ENCODE peak calls at places on chromosomes 12 and 14, in seven cellular contexts. One of them, this sample, is unnamed.

GRCh38 chr12:131282292-131283080 is 328.8 kb downstream of the ADGRD1 start:
- DNase-seq in body of pancreas: no peak
- DNase-seq in anterior cingulate cortex: no peak
- DNase-seq in astrocyte of the spinal cord: no peak
- DNase-seq in glutamatergic neuron: no peak
- DNase-seq in NCI-H510A treated with DMSO at 0.1 percent for 48 hours: no peak
- DNase-seq in A549: no peak
- DNase-seq in this sample: no peak

GRCh38 chr12:72053604-72054003 is 115.0 kb downstream of the TPH2 start:
- DNase-seq in body of pancreas: no peak
- DNase-seq in anterior cingulate cortex: no peak
- DNase-seq in astrocyte of the spinal cord: no peak
- DNase-seq in glutamatergic neuron: no peak
- DNase-seq in NCI-H510A treated with DMSO at 0.1 percent for 48 hours: no peak
- DNase-seq in A549: no peak
- DNase-seq in this sample: no peak

GRCh38 chr12:57309420-57309819 is 58.4 kb upstream of the STAC3 start:
- DNase-seq in body of pancreas: no peak
- DNase-seq in anterior cingulate cortex: no peak
- DNase-seq in astrocyte of the spinal cord: peak
- DNase-seq in glutamatergic neuron: no peak
- DNase-seq in NCI-H510A treated with DMSO at 0.1 percent for 48 hours: no peak
- DNase-seq in A549: no peak
- DNase-seq in this sample: no peak

GRCh38 chr12:80352476-80352875 is 91.6 kb upstream of the PTPRQ start:
- DNase-seq in body of pancreas: no peak
- DNase-seq in anterior cingulate cortex: no peak
- DNase-seq in astrocyte of the spinal cord: peak
- DNase-seq in glutamatergic neuron: no peak
- DNase-seq in NCI-H510A treated with DMSO at 0.1 percent for 48 hours: peak
- DNase-seq in A549: no peak
- DNase-seq in this sample: no peak

GRCh38 chr12:6311822-6312528 is 1.5 kb downstream of the PLEKHG6 start:
- DNase-seq in body of pancreas: no peak
- DNase-seq in anterior cingulate cortex: no peak
- DNase-seq in astrocyte of the spinal cord: no peak
- DNase-seq in glutamatergic neuron: no peak
- DNase-seq in NCI-H510A treated with DMSO at 0.1 percent for 48 hours: no peak
- DNase-seq in A549: no peak
- DNase-seq in this sample: no peak

GRCh38 chr14:49950275-49951250 is 57.7 kb downstream of the ARF6 start:
- DNase-seq in body of pancreas: peak
- DNase-seq in anterior cingulate cortex: no peak
- DNase-seq in astrocyte of the spinal cord: no peak
- DNase-seq in glutamatergic neuron: no peak
- DNase-seq in NCI-H510A treated with DMSO at 0.1 percent for 48 hours: peak
- DNase-seq in A549: no peak
- DNase-seq in this sample: no peak

GRCh38 chr12:67698711-67699603 is 50.4 kb downstream of the DYRK2 start:
- DNase-seq in body of pancreas: no peak
- DNase-seq in anterior cingulate cortex: no peak
- DNase-seq in astrocyte of the spinal cord: peak
- DNase-seq in glutamatergic neuron: no peak
- DNase-seq in NCI-H510A treated with DMSO at 0.1 percent for 48 hours: no peak
- DNase-seq in A549: no peak
- DNase-seq in this sample: no peak

GRCh38 chr14:101483829-101484228 is 77.5 kb upstream of the DIO3 start:
- DNase-seq in body of pancreas: no peak
- DNase-seq in anterior cingulate cortex: no peak
- DNase-seq in astrocyte of the spinal cord: no peak
- DNase-seq in glutamatergic neuron: no peak
- DNase-seq in NCI-H510A treated with DMSO at 0.1 percent for 48 hours: no peak
- DNase-seq in A549: no peak
- DNase-seq in this sample: no peak

GRCh38 chr12:62481843-62482540 is 15.4 kb downstream of the MON2 start:
- DNase-seq in body of pancreas: no peak
- DNase-seq in anterior cingulate cortex: no peak
- DNase-seq in astrocyte of the spinal cord: no peak
- DNase-seq in glutamatergic neuron: no peak
- DNase-seq in NCI-H510A treated with DMSO at 0.1 percent for 48 hours: peak
- DNase-seq in A549: no peak
- DNase-seq in this sample: peak

GRCh38 chr12:3527181-3527580 is 36.2 kb downstream of the PRMT8 start:
- DNase-seq in body of pancreas: no peak
- DNase-seq in anterior cingulate cortex: no peak
- DNase-seq in astrocyte of the spinal cord: peak
- DNase-seq in glutamatergic neuron: no peak
- DNase-seq in NCI-H510A treated with DMSO at 0.1 percent for 48 hours: no peak
- DNase-seq in A549: no peak
- DNase-seq in this sample: no peak

GRCh38 chr12:645563-646071 is 17.6 kb downstream of the NINJ2 start:
- DNase-seq in body of pancreas: peak
- DNase-seq in anterior cingulate cortex: no peak
- DNase-seq in astrocyte of the spinal cord: peak
- DNase-seq in glutamatergic neuron: no peak
- DNase-seq in NCI-H510A treated with DMSO at 0.1 percent for 48 hours: no peak
- DNase-seq in A549: no peak
- DNase-seq in this sample: peak

GRCh38 chr12:122835693-122836026 is 403 bp downstream of the HIP1R start:
- DNase-seq in body of pancreas: peak
- DNase-seq in anterior cingulate cortex: no peak
- DNase-seq in astrocyte of the spinal cord: no peak
- DNase-seq in glutamatergic neuron: no peak
- DNase-seq in NCI-H510A treated with DMSO at 0.1 percent for 48 hours: peak
- DNase-seq in A549: peak
- DNase-seq in this sample: no peak

GRCh38 chr12:30719060-30719459 is 23.4 kb upstream of the IPO8 start:
- DNase-seq in body of pancreas: no peak
- DNase-seq in anterior cingulate cortex: no peak
- DNase-seq in astrocyte of the spinal cord: peak
- DNase-seq in glutamatergic neuron: no peak
- DNase-seq in NCI-H510A treated with DMSO at 0.1 percent for 48 hours: no peak
- DNase-seq in A549: no peak
- DNase-seq in this sample: no peak

GRCh38 chr12:120358412-120359158 is 10.4 kb downstream of the MSI1 start:
- DNase-seq in body of pancreas: no peak
- DNase-seq in anterior cingulate cortex: no peak
- DNase-seq in astrocyte of the spinal cord: no peak
- DNase-seq in glutamatergic neuron: no peak
- DNase-seq in NCI-H510A treated with DMSO at 0.1 percent for 48 hours: no peak
- DNase-seq in A549: no peak
- DNase-seq in this sample: peak

GRCh38 chr14:89625208-89625987 is 208.4 kb upstream of the FOXN3 start:
- DNase-seq in body of pancreas: peak
- DNase-seq in anterior cingulate cortex: peak
- DNase-seq in astrocyte of the spinal cord: peak
- DNase-seq in glutamatergic neuron: peak
- DNase-seq in NCI-H510A treated with DMSO at 0.1 percent for 48 hours: peak
- DNase-seq in A549: no peak
- DNase-seq in this sample: peak

GRCh38 chr14:64407329-64407728 is 19.2 kb downstream of the MTHFD1 start:
- DNase-seq in body of pancreas: no peak
- DNase-seq in anterior cingulate cortex: no peak
- DNase-seq in astrocyte of the spinal cord: no peak
- DNase-seq in glutamatergic neuron: no peak
- DNase-seq in NCI-H510A treated with DMSO at 0.1 percent for 48 hours: no peak
- DNase-seq in A549: no peak
- DNase-seq in this sample: no peak

GRCh38 chr14:91284146-91284790 is 39.8 kb upstream of the GPR68 start:
- DNase-seq in body of pancreas: no peak
- DNase-seq in anterior cingulate cortex: no peak
- DNase-seq in astrocyte of the spinal cord: peak
- DNase-seq in glutamatergic neuron: no peak
- DNase-seq in NCI-H510A treated with DMSO at 0.1 percent for 48 hours: no peak
- DNase-seq in A549: no peak
- DNase-seq in this sample: no peak

GRCh38 chr12:2057041-2057792 is 4.4 kb downstream of the CACNA1C start:
- DNase-seq in body of pancreas: peak
- DNase-seq in anterior cingulate cortex: no peak
- DNase-seq in astrocyte of the spinal cord: peak
- DNase-seq in glutamatergic neuron: peak
- DNase-seq in NCI-H510A treated with DMSO at 0.1 percent for 48 hours: no peak
- DNase-seq in A549: no peak
- DNase-seq in this sample: peak

GRCh38 chr12:11228268-11228879 is 41.1 kb downstream of the PRB3 start:
- DNase-seq in body of pancreas: peak
- DNase-seq in anterior cingulate cortex: no peak
- DNase-seq in astrocyte of the spinal cord: peak
- DNase-seq in glutamatergic neuron: peak
- DNase-seq in NCI-H510A treated with DMSO at 0.1 percent for 48 hours: peak
- DNase-seq in A549: peak
- DNase-seq in this sample: no peak